ENCODE peak calls at places on chromosomes 3 and 15, in four cellular contexts. H is upper lobe of left lung, B is transverse colon, P is sigmoid colon. R is an unnamed sample.

GRCh38 chr15:48556159-48556897 is 89.2 kb downstream of the FBN1 start:
- DNase-seq in H (no peak), B (no peak), P (no peak), R (no peak)

GRCh38 chr3:101189786-101190185 is 130.6 kb downstream of the IMPG2 start:
- DNase-seq in H (no peak), B (no peak), P (no peak), R (no peak)

GRCh38 chr3:125062904-125063618 is 7.3 kb upstream of the HEG1 start:
- DNase-seq in H (no peak), B (no peak), P (no peak), R (no peak)

GRCh38 chr15:81398456-81398855 is 24.4 kb upstream of the TMC3 start:
- DNase-seq in H (no peak), B (no peak), P (no peak), R (no peak)

GRCh38 chr3:99730870-99731269 is 86.8 kb upstream of the CMSS1 start:
- DNase-seq in H (no peak), B (no peak), P (no peak), R (no peak)

GRCh38 chr3:100600181-100601042 is 9.0 kb upstream of the ADGRG7 start:
- DNase-seq in H (no peak), B (no peak), P (no peak), R (no peak)

GRCh38 chr15:39403674-39404117 is 177.2 kb upstream of the THBS1 start:
- DNase-seq in H (no peak), B (no peak), P (no peak), R (no peak)

GRCh38 chr15:90585863-90586262 is 56.1 kb downstream of the CRTC3 start:
- DNase-seq in H (no peak), B (no peak), P (no peak), R (no peak)

GRCh38 chr3:197392961-197393360 is 94.5 kb upstream of the DLG1 start:
- DNase-seq in H (no peak), B (no peak), P (no peak), R (no peak)

GRCh38 chr15:75577401-75578205 is 1.5 kb downstream of the PTPN9 start:
- DNase-seq in H (no peak), B (no peak), P (peak), R (peak)

GRCh38 chr3:167733961-167734497 is 663 bp downstream of the PDCD10 start:
- DNase-seq in H (no peak), B (no peak), P (no peak), R (no peak)

GRCh38 chr3:126083511-126083912 is 412 bp downstream of the SLC41A3 start:
- DNase-seq in H (peak), B (peak), P (no peak), R (no peak)

GRCh38 chr15:40320931-40321371 is 2.5 kb upstream of the INAFM2 start:
- DNase-seq in H (no peak), B (peak), P (peak), R (peak)

GRCh38 chr15:83066034-83066760 is 855 bp downstream of the BTBD1 start:
- DNase-seq in H (no peak), B (peak), P (no peak), R (no peak)

GRCh38 chr3:159859424-159859823 is 129.2 kb upstream of the IL12A start:
- DNase-seq in H (no peak), B (no peak), P (no peak), R (no peak)

GRCh38 chr3:183410280-183410679 is 18.1 kb downstream of the MCF2L2 start:
- DNase-seq in H (no peak), B (no peak), P (no peak), R (no peak)

GRCh38 chr15:75177360-75178071 is 24.2 kb upstream of the C15orf39 start:
- DNase-seq in H (no peak), B (no peak), P (peak), R (no peak)

GRCh38 chr3:13621381-13622221 is 72.7 kb downstream of the FBLN2 start:
- DNase-seq in H (no peak), B (no peak), P (no peak), R (no peak)

DNA sequence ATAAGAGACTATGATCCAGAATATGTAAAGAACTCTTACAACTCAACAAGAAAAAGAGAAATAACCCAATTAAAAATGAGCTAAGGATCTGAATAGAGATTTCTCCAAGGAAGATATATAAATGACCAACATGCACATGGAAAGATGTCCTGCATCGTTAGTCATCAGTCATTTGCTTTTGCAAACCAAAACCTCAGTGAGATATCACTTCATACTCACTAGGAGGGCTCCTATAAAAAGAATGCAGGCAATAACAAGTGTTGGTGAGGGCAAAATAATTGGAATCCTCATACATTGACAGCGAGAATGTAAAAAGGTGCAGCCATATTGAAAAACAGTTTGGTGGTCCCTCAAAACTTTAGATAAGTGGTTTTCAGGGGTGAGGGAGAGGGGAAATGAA is 56.9 kb downstream of the EXOG start:
- DNase-seq in H (no peak), B (no peak), P (no peak), R (no peak)
- TF ChIP-seq EP300 in H (no peak), B (no peak), P (no peak), R (no peak)

GRCh38 chr3:194083253-194084224 is 52.4 kb upstream of the HES1 start:
- DNase-seq in H (peak), B (no peak), P (no peak), R (no peak)
- TF ChIP-seq EP300 in H (no peak), B (no peak), P (no peak), R (no peak)

DNA sequence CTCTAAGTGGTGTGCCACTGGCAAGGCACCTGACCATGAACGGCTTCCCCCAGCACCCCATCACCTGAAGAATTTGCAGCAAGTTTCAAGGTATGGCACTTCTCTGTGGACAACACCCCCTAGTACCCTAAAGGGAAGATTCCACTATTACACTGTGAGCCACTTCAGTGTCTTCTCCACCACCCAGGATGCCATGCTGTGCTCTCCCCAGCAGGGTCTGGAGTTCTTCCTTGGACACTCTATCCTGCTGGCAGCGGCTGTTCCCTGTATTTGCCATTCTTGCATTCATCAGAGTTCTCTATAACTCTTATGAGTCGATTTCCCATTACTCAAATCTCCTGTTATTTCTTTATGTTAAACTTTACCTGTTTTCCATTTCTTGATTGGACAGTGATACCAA is 33.9 kb upstream of the RNU6-1 start:
- DNase-seq in H (no peak), B (no peak), P (no peak), R (no peak)
- TF ChIP-seq EP300 in H (no peak), B (no peak), P (no peak), R (no peak)

GRCh38 chr3:51686512-51687215 is 15.6 kb downstream of the TEX264 start:
- DNase-seq in H (peak), B (peak), P (no peak), R (no peak)

GRCh38 chr3:51687472-51688205 is 16.6 kb downstream of the TEX264 start:
- DNase-seq in H (no peak), B (no peak), P (no peak), R (no peak)

GRCh38 chr3:51683566-51683965 is 12.5 kb downstream of the TEX264 start:
- DNase-seq in H (no peak), B (no peak), P (no peak), R (no peak)

GRCh38 chr3:51686056-51686455 is 15.0 kb downstream of the TEX264 start:
- DNase-seq in H (no peak), B (no peak), P (no peak), R (no peak)

DNA sequence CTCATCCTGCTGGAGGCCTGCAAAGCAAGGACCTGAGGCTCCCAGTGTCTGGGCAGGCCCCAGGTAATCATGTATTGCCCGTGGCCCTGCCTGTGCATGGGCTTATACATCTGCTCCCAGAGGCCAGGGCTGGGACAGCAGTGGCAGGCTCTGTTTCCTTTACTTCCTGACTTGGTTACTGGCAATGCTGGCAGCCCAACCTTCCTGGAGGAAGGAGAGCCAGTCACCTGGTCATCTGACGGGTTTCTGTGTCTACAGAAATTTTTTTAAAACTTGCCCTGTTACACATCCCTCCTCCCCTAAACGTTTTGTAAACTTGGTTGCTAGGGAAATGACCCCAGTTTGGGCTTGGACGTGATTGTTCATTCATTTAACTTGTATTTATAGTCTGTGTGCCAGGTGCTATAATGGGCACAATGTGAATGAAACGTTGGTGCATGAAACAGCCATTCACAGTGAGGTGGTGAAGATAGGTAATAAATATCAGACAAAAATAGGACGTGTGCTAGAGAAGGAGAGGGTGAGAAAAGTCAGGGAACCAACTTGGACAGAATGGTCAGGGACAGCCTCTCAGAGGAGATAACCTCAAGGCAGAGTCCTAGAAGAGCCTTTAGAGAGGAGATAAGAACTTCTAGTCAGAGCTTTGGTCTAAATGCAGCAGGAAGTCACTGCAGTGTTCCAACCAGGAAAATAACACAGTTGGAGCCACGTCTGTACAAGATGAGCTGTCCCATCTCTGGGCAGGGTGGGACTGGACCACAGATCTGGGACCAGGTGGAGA is 14.1 kb downstream of the TEX264 start:
- DNase-seq in H (no peak), B (no peak), P (no peak), R (no peak)
- TF ChIP-seq EP300 in H (no peak), B (no peak), P (no peak), R (no peak)

DNA sequence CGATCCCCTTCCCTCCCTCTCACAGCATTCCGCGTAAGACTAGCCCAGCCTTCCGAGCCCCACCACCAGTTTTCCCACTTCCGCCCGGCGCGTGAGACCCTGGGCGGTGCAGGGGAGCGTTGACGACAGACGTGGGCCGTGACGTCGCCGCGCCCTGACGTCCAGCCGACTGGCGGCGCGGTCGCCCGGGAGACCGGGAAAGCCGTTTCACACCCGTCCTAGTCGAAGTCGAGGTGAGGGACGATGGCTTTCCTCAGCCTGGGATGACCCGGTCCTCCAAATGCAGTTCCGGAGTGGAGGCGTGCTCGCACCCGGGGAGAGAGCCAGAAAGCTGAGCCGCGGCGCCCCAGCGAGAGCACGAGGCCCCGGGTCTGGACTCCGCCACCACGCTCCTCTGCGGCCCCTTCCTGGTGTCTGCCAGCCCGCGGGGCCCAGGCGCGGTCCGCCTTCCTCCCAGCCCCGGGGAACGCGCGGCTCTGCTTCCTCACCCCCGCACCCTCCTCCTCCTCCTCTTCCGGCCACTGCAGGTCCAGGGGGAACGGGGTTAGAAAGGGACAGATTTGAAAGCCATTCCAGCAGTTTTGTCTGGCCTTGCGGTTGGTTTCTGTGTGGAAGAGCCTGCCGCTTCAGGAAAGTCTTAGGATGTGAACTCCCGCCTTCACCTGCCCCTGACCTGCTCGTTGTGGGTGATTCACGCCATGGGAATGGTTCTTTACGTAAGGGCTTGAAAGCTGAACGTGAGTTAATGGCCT is at the start of gene LEKR1:
- DNase-seq in H (peak), B (peak), P (peak), R (peak)
- TF ChIP-seq EP300 in H (peak), B (no peak), P (peak), R (peak)

DNA sequence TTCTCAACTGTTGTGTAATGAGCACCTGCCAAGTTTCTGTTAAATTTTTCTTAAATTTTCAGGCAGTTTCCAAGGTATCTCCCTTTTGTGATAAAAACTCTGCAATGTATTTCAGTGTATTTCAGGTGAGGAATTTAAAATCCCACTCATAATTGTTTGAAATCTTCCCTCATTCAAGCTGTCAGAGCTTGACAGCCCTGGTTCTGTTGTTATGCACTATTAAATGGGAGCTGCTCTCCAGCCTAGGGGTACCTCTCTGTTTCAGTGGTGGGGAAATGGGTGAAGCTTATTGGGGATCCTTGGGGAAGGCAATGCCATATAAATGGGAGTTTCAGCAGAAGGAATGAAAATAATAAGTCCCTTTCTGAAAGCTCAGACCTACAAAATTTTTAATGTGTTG is 178.0 kb upstream of the TMCO5A start:
- DNase-seq in H (no peak), B (no peak), P (no peak), R (no peak)
- TF ChIP-seq EP300 in H (no peak), B (no peak), P (no peak), R (no peak)

GRCh38 chr15:55738715-55739114 is 4.2 kb downstream of the PRTG start:
- DNase-seq in H (no peak), B (no peak), P (no peak), R (no peak)

GRCh38 chr15:55740479-55740878 is 2.5 kb downstream of the PRTG start:
- DNase-seq in H (no peak), B (no peak), P (no peak), R (no peak)

GRCh38 chr15:55739641-55740040 is 3.3 kb downstream of the PRTG start:
- DNase-seq in H (no peak), B (no peak), P (no peak), R (no peak)

GRCh38 chr15:55734641-55735040 is 8.3 kb downstream of the PRTG start:
- DNase-seq in H (no peak), B (no peak), P (no peak), R (no peak)

DNA sequence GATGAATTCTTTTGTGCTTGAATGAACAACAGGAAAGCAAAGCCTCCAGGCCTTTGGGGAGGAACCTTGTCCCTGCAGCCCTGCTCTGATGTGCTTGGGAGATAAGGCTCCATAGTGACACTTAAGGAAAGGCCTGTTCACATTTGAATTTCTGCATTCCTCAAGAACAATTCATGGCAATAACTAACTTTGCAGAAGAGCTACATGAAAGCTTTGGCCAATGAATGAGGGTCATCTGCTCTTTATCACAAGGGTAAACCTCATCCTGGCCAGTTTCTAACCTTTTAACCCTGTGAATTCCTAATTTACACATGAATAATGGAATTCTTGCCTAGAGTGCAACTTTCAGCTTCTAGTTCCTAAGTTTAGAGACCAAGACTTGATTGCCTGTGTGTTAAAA is 5.6 kb downstream of the PRTG start:
- DNase-seq in H (no peak), B (no peak), P (no peak), R (no peak)
- TF ChIP-seq EP300 in H (no peak), B (no peak), P (no peak), R (no peak)

GRCh38 chr3:127697531-127698240 is 24.9 kb downstream of the ABTB1 start:
- DNase-seq in H (no peak), B (peak), P (peak), R (peak)
- TF ChIP-seq EP300 in H (no peak), B (peak), P (no peak), R (no peak)

GRCh38 chr3:108090066-108090700 is 648 bp downstream of the CD47 start:
- DNase-seq in H (no peak), B (peak), P (peak), R (peak)

GRCh38 chr3:108092556-108092955 is 1.7 kb upstream of the CD47 start:
- DNase-seq in H (no peak), B (no peak), P (no peak), R (no peak)

GRCh38 chr3:108091498-108092259 is 848 bp upstream of the CD47 start:
- DNase-seq in H (no peak), B (peak), P (no peak), R (no peak)

GRCh38 chr3:108089544-108089943 is 1.3 kb downstream of the CD47 start:
- DNase-seq in H (no peak), B (no peak), P (no peak), R (no peak)

DNA sequence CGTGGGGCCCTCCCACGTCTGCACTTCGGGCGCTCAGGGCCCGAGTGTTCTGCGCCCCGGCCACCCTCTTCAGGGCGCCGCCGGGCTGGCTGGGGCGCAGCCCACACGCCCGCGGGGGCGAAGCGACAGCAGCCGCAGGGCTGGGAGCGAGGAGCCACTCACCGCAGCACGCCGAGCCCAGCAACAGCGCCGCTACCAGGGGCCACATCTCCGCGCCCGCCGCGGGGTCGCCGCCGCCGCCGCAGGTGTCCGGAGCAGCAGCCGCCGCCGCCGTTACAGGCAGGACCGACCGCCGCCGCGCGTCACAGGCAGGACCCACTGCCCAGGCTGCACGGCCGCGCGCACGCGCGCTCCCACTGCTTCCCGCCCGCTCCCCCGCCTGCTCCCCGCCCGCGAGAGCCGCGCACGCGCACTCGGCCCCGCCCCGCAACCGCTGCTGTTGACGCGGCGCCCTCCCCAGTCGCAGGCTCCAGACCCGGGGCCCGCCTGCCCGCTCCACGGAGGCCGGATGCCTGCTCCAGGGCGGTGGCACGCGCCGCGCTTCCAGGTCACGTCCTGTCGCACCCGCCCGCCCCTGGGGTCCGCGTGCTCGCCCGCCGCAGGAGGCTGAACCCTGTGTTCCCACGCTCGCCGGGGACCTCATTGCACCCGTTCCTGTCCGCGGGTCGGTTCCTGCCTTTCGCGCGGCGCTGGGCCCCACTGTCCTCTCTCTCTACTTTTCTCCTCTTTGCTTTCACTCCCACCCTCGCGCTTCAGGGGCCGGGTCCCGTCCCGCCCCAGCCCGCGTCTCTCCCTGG is at the start of gene CD47:
- DNase-seq in H (peak), B (peak), P (peak), R (peak)
- TF ChIP-seq EP300 in H (peak), B (no peak), P (no peak), R (no peak)

DNA sequence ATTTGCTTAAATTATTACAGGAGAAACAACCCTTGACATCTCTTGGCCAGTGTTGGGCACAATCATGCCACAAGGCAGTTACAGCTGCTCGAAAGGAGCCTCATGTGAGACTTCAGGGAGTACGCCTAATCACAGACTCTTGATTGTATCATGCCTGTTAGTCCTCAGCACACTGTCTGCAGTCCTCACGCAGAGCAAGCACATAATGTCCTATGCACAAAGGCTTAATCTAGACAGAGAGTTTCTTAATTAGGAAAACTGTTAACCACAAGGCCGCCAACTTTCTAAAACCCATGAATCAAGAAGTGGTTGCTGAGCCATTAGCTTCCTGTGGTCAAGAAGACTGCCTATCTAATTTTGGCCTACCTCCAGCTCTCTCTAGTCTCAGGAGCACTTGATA is 172.0 kb downstream of the UNC13C start:
- DNase-seq in H (no peak), B (no peak), P (no peak), R (no peak)
- TF ChIP-seq EP300 in H (no peak), B (no peak), P (no peak), R (no peak)